ENCODE peak calls at places on chromosome 17, in six cellular contexts. S is adrenal gland, V is lower leg skin, U is AG10803, F is tibial nerve, P is DND-41. C is an unnamed sample.

GRCh38 chr17:68733241-68734176 is 132.3 kb upstream of the FAM20A start:
- DNase-seq in F (no peak), V (no peak), S (no peak), U (peak; percentile 8), P (no peak), C (no peak)

GRCh38 chr17:45235071-45236001 is 13.7 kb downstream of the FMNL1 start:
- DNase-seq in P (peak; percentile 79), F (peak; percentile 67), V (peak; percentile 94), U (peak; percentile 69), S (peak; percentile 74), C (peak; percentile 85)

GRCh38 chr17:65278050-65278819 is 141.1 kb downstream of the RGS9 start:
- DNase-seq in S (no peak), V (peak; percentile 84), F (no peak), P (no peak), U (peak; percentile 78), C (peak; percentile 84)

GRCh38 chr17:57543230-57543629 is 201.9 kb downstream of the CCDC182 start:
- DNase-seq in U (no peak), P (no peak), V (no peak), S (no peak), F (no peak), C (no peak)

GRCh38 chr17:12180644-12181261 is 160.1 kb downstream of the MAP2K4 start:
- DNase-seq in P (peak; percentile 26), V (no peak), S (peak; percentile 42), U (peak; percentile 57), F (no peak), C (no peak)

GRCh38 chr17:34378664-34379101 is 15.7 kb upstream of the CCL1 start:
- DNase-seq in F (no peak), P (peak; percentile 55), S (no peak), U (no peak), V (no peak), C (no peak)

GRCh38 chr17:70158180-70158579 is 11.2 kb upstream of the KCNJ2 start:
- DNase-seq in S (no peak), F (no peak), P (no peak), U (no peak), V (no peak), C (no peak)

GRCh38 chr17:66952031-66952524 is 12.4 kb upstream of the CACNG4 start:
- DNase-seq in P (no peak), V (no peak), U (peak; percentile 84), F (no peak), S (no peak), C (no peak)

GRCh38 chr17:66971249-66971648 is 6.7 kb downstream of the CACNG4 start:
- DNase-seq in P (no peak), V (no peak), S (no peak), F (no peak), U (no peak), C (no peak)

GRCh38 chr17:40486513-40487370 is 14.7 kb downstream of the TNS4 start:
- DNase-seq in F (no peak), S (no peak), V (no peak), U (peak; percentile 90), P (no peak), C (no peak)

GRCh38 chr17:13476722-13477121 is 125.0 kb downstream of the HS3ST3A1 start:
- DNase-seq in F (no peak), P (no peak), U (peak; percentile 48), V (no peak), S (no peak), C (no peak)

GRCh38 chr17:41617698-41618097 is 5.1 kb upstream of the KRT16 start:
- DNase-seq in U (no peak), P (no peak), F (no peak), V (no peak), S (no peak), C (no peak)

GRCh38 chr17:81165246-81166032 is at the start of gene PVALEF:
- DNase-seq in S (no peak), V (no peak), U (no peak), P (no peak), F (no peak), C (no peak)

GRCh38 chr17:7019839-7020519 is 2.9 kb upstream of the BCL6B start:
- DNase-seq in F (no peak), S (peak; percentile 69), U (peak; percentile 61), P (no peak), V (peak; percentile 93), C (no peak)

GRCh38 chr17:43734376-43734775 is 24.2 kb downstream of the SOST start:
- DNase-seq in S (no peak), U (peak; percentile 96), V (no peak), P (no peak), F (no peak), C (no peak)

GRCh38 chr17:55870044-55870443 is 119.2 kb downstream of the PCTP start:
- DNase-seq in S (no peak), U (no peak), P (no peak), F (no peak), V (no peak), C (no peak)

GRCh38 chr17:13490906-13491502 is 110.7 kb downstream of the HS3ST3A1 start:
- DNase-seq in S (no peak), P (no peak), F (no peak), V (no peak), U (peak; percentile 20), C (no peak)

GRCh38 chr17:39665642-39666221 is 583 bp downstream of the TCAP start:
- DNase-seq in V (no peak), U (no peak), P (peak; percentile 17), S (no peak), F (no peak), C (no peak)

GRCh38 chr17:75854111-75854748 is 905 bp downstream of the WBP2 start:
- DNase-seq in U (peak; percentile 74), F (no peak), S (peak; percentile 69), V (no peak), P (no peak), C (no peak)

GRCh38 chr17:67574658-67575293 is 143.0 kb upstream of the NOL11 start:
- DNase-seq in F (no peak), U (no peak), P (no peak), S (no peak), V (no peak), C (no peak)

GRCh38 chr17:59727817-59728533 is 20.5 kb downstream of the VMP1 start:
- DNase-seq in S (no peak), P (no peak), U (no peak), V (no peak), F (no peak), C (no peak)

GRCh38 chr17:298791-299450 is 53.7 kb downstream of the RPH3AL start:
- DNase-seq in F (peak; percentile 42), P (no peak), V (peak; percentile 67), U (no peak), S (no peak), C (no peak)

GRCh38 chr17:67602974-67603373 is 114.8 kb upstream of the NOL11 start:
- DNase-seq in F (no peak), P (peak; percentile 17), S (no peak), V (peak; percentile 65), U (peak; percentile 49), C (no peak)

GRCh38 chr17:27733771-27734170 is 66.6 kb downstream of the NOS2 start:
- DNase-seq in S (no peak), F (no peak), V (no peak), P (no peak), U (peak; percentile 3), C (no peak)

GRCh38 chr17:81867952-81868673 is 3.0 kb downstream of the ARHGDIA start:
- DNase-seq in S (no peak), V (no peak), P (no peak), F (no peak), U (peak; percentile 25), C (no peak)

GRCh38 chr17:76561799-76562268 is 22.0 kb downstream of the PRCD start:
- DNase-seq in F (no peak), P (no peak), S (no peak), V (no peak), U (peak; percentile 89), C (no peak)

GRCh38 chr17:1643293-1643998 is 2.1 kb downstream of the SCARF1 start:
- DNase-seq in U (peak; percentile 8), F (no peak), P (peak; percentile 41), V (no peak), S (peak; percentile 55), C (no peak)
- TF ChIP-seq CTCF in U (no peak), F (peak; percentile 31), P (peak; percentile 39), V (no peak), S (no peak), C (peak; percentile 33)

GRCh38 chr17:74390680-74391653 is 23.7 kb downstream of the GPR142 start:
- DNase-seq in V (no peak), F (no peak), U (no peak), P (no peak), S (no peak), C (no peak)
- TF ChIP-seq CTCF in V (no peak), F (no peak), U (no peak), P (no peak), S (no peak), C (no peak)

DNA sequence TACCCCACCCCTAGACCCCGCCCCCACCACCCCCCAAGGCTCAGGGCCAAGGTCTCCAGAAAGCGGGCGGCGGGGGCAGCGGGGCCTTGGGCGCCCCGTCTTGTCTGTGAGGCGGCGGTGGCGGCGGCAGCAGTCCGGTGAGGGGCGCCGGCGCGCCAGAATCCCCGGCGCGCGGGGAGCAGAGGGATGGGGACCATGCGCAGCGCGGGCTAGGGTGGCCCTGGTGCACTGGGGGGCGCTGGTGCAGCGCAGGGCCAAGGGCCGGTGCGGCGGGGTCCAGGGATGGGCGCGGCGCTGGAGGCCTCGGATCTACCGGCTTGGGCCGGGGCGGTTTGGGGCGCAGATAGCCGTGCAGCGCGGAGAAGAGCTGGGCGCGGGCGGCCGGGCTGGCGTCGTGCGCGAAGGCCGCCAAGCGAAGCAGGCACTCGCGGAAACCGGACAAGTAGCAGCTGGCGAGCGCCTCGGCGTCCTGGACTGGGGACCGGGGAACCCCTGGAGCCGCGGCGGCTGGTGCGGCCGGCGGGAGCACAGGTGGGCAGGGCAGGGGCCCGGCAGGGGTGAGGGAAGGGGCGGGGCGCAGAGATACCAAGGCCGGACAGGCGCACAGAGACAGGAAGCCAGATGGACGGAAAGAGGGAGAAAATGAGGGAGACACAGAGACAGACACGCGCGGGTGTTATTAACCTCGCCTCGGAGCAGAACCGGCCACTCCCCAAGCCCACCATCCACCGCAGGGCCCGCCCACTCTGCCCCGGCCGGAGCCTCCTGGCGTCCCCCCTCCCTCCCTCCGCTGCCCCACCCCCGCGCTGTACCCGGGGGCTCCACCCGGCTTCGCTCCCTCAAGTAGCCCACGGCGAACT is 2.1 kb downstream of the HES7 start:
- DNase-seq in P (peak; percentile 29), V (peak; percentile 91), S (peak; percentile 65), U (peak; percentile 56), F (no peak), C (peak; percentile 90)
- TF ChIP-seq CTCF in P (peak; percentile 55), V (no peak), S (no peak), U (peak; percentile 32), F (peak; percentile 35), C (peak; percentile 64)

DNA sequence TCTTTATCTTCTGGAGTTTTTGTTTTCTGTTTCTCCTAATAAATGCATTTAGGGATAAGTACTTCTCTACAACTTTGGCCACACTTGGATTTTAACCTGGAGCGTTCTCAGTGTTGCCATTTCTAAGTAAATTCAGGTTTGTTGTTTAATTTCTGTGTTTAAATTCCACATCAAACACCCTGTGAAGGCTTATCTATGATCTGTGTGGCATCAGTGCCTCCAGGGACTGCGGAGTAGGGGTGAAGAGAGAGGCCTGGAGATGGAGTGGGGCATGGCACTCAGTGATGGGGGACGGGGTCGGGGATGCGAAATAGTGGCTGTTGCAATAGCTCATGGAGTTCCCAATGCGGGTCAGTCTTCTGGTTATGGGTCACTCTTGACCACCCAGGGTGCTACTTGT is 294.8 kb downstream of the HS3ST3B1 start:
- DNase-seq in P (peak; percentile 63), S (no peak), F (no peak), U (no peak), V (no peak), C (no peak)
- TF ChIP-seq CTCF in P (no peak), S (no peak), F (no peak), U (no peak), V (no peak), C (no peak)

C was measured in osteocyte.